ENCODE peak calls at places on chromosomes 11 and 22, in six cellular contexts. U, I, V, J, D and N are unnamed samples.

GRCh38 chr11:1570896-1571759 is 943 bp downstream of the DUSP8 start:
- DNase-seq in D (no peak), I (peak), J (no peak), U (peak), V (no peak), N (no peak)

GRCh38 chr11:3709977-3710376 is 38.8 kb upstream of the CHRNA10 start:
- DNase-seq in V (peak), J (no peak), U (no peak), I (no peak), D (no peak), N (no peak)

GRCh38 chr11:126636911-126637799 is 281.7 kb downstream of the ST3GAL4 start:
- DNase-seq in D (peak), V (peak), U (no peak), I (no peak), J (no peak), N (no peak)

GRCh38 chr22:43849731-43850130 is 12.6 kb downstream of the SULT4A1 start:
- DNase-seq in U (no peak), V (no peak), I (peak), D (no peak), J (no peak), N (no peak)

GRCh38 chr22:29044657-29045176 is 16.9 kb downstream of the C22orf31 start:
- DNase-seq in J (no peak), D (no peak), V (peak), U (peak), I (no peak), N (no peak)

GRCh38 chr11:2289350-2289749 is 12.4 kb downstream of the C11orf21 start:
- DNase-seq in D (no peak), J (no peak), I (no peak), U (no peak), V (no peak), N (peak)

GRCh38 chr11:128544625-128545024 is 42.7 kb downstream of the ETS1 start:
- DNase-seq in U (peak), V (peak), I (no peak), D (no peak), J (no peak), N (no peak)

GRCh38 chr22:39132871-39133524 is 19.5 kb downstream of the CBX7 start:
- DNase-seq in D (no peak), J (no peak), V (no peak), I (no peak), U (no peak), N (no peak)

GRCh38 chr22:37844904-37845334 is 785 bp upstream of the ANKRD54 start:
- DNase-seq in U (no peak), I (no peak), D (no peak), V (peak), J (no peak), N (no peak)

GRCh38 chr11:111623527-111624030 is 21.3 kb downstream of the SIK2 start:
- DNase-seq in D (no peak), I (no peak), V (no peak), U (peak), J (no peak), N (no peak)

GRCh38 chr11:94897330-94897768 is 76.0 kb downstream of the CWC15 start:
- DNase-seq in D (no peak), I (peak), V (peak), U (peak), J (peak), N (no peak)

GRCh38 chr22:39314251-39314971 is 5.0 kb downstream of the RPL3 start:
- DNase-seq in U (no peak), V (no peak), J (no peak), D (no peak), I (no peak), N (no peak)

GRCh38 chr11:68038718-68039525 is at the start of gene TCIRG1:
- DNase-seq in J (no peak), I (no peak), U (peak), D (peak), V (peak), N (peak)

GRCh38 chr11:78032090-78032489 is 9.0 kb upstream of the KCTD14 start:
- DNase-seq in V (peak), U (peak), D (no peak), J (no peak), I (no peak), N (no peak)

GRCh38 chr22:44391481-44392445 is 79.0 kb upstream of the SHISAL1 start:
- DNase-seq in I (no peak), D (no peak), V (no peak), J (no peak), U (no peak), N (peak)

GRCh38 chr11:18347471-18348125 is 25.2 kb downstream of the GTF2H1 start:
- DNase-seq in J (no peak), I (no peak), V (no peak), U (no peak), D (peak), N (no peak)

GRCh38 chr11:7098235-7098832 is 9.5 kb downstream of the RBMXL2 start:
- DNase-seq in U (peak), J (no peak), V (peak), D (no peak), I (no peak), N (no peak)

GRCh38 chr22:38971202-38971601 is 10.9 kb upstream of the APOBEC3B start:
- DNase-seq in U (no peak), V (no peak), I (no peak), D (no peak), J (no peak), N (no peak)

GRCh38 chr11:65366340-65366773 is 11.8 kb downstream of the TIGD3 start:
- DNase-seq in J (no peak), V (peak), U (peak), D (no peak), I (no peak), N (no peak)

GRCh38 chr22:20150381-20151275 is at the start of gene CCDC188:
- DNase-seq in J (no peak), D (no peak), V (no peak), I (no peak), U (no peak), N (no peak)

GRCh38 chr11:109605006-109605405 is 183.0 kb downstream of the C11orf87 start:
- DNase-seq in J (no peak), I (no peak), U (no peak), V (no peak), D (no peak), N (no peak)

GRCh38 chr22:47143249-47143938 is 380.9 kb downstream of the TBC1D22A start:
- DNase-seq in U (no peak), I (no peak), D (no peak), J (no peak), V (no peak), N (no peak)

DNA sequence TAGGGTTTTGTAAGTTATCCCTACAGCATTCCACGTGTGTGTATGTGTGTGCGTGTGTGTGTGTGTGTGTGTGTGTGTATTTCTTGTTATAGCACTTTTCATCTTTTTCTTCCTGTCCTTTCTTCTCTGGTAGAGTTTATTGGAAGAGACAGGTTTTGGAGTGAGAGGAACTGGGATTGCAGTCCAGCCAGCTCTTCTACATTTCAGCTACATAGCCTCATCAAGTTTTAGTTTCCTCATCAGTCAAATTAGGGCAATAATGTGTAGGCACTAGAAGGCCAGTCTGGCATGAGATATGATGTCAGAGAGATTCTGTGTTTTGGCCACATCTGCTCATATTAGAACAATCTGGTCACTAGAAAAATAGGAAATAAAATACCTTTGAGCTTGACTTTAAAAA is 1283.5 kb upstream of the TENM4 start:
- DNase-seq in D (no peak), U (no peak), V (no peak), J (no peak), I (no peak), N (no peak)
- TF ChIP-seq CTCF in D (no peak), U (no peak), V (no peak), J (no peak), I (no peak), N (no peak)

DNA sequence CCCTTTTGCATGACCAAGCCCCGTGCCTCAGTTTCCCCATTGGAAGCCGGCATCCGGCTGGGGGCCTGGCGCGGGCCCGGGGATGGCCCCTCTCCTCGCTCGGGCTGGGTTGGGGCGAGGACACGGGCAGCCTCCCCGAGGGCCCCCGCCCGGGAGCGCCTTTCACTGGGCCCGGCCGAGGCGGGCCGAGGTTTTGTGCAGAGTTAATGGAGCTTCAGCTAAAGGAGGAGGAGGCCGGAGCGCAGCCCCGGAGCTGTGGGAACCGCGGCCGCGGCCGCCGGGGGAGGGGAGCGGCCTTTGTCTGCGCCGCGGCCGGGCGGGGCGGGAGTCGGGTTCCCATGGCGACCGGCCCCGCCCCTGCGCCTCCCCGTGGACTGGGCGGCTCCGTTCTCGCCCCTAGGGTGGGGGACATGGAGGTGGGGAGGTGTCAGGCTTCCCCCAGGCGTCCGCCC is 1.4 kb upstream of the MAPK11 start:
- DNase-seq in J (no peak), D (no peak), I (peak), U (peak), V (peak), N (no peak)
- TF ChIP-seq CTCF in J (peak), D (peak), I (no peak), U (peak), V (no peak), N (no peak)

GRCh38 chr11:116838321-116839084 is 1.1 kb upstream of the APOA1 start:
- DNase-seq in J (no peak), I (no peak), U (peak), D (no peak), V (no peak), N (no peak)

GRCh38 chr11:116840746-116841296 is 3.4 kb upstream of the APOA1 start:
- DNase-seq in I (no peak), U (no peak), J (no peak), D (no peak), V (peak), N (no peak)

GRCh38 chr11:116842909-116843308 is 5.5 kb upstream of the APOA1 start:
- DNase-seq in J (no peak), V (no peak), U (peak), I (no peak), D (no peak), N (no peak)

GRCh38 chr11:116842117-116842516 is 4.7 kb upstream of the APOA1 start:
- DNase-seq in V (no peak), I (no peak), J (no peak), U (no peak), D (no peak), N (no peak)

DNA sequence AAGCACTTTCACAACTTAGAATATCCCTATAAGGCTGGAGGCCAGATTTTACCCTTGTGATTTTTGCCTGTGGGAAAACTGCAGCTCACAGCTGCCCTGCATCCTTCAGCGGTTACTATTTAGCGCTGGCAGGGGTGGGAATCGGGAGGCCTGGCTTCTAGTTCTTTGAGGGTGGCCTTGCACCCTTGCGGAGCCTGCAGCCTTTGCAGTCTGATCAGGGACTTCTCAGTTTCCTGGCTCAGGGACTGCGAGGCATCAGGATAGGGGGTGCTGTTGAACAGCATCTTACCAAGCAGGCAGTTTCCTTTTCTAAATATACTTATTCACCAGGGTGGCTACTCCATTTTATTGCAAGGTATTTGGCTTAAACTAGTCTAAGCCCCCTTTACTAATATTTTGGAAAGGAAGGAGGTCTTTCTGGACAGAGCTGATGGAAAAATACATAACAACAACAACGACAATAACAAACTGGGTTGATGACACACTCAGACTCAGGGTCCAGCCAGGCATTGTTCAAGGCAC is 2.9 kb upstream of the APOA1 start:
- DNase-seq in I (no peak), J (no peak), D (no peak), V (peak), U (no peak), N (no peak)
- TF ChIP-seq CTCF in I (no peak), J (no peak), D (peak), V (peak), U (peak), N (no peak)

DNA sequence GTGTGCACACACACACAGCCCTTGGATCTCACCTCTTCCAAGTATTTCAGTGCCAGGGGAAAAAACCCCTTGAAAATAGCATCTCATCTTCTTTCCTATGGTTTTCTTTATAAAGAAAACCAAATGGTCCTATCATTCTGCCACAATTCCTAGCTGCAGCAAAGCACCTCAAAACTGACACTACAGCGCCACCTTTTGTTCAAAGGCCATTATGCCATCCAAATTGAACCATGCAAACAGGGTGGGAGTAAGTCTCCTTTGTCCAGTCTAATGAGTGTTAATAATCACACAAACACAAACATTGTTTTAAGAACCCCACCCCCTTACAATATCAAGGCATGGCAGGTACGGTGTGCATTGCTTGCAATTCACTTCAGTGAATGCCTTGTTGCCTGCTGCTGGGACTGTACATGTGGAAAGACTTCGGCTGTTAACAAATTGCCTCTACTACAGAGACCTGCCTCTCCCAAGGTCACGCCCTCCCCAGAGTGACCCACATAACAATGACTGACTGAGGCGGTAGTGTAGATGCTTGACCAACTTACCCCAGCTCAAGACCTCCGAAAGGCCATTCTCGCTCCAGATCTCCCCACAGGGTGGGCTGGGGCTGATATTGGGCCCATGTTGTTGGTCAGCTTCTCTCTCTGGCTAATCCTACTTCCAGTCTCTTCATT is 31.7 kb downstream of the FAM181B start:
- DNase-seq in J (peak), V (peak), U (peak), I (peak), D (no peak), N (no peak)
- TF ChIP-seq CTCF in J (peak), V (peak), U (peak), I (peak), D (peak), N (peak)

GRCh38 chr11:64331569-64332371 is 8.2 kb upstream of the CCDC88B start:
- DNase-seq in V (peak), I (peak), D (no peak), J (no peak), U (peak), N (peak)
- TF ChIP-seq CTCF in V (peak), I (peak), D (peak), J (peak), U (peak), N (peak)

GRCh38 chr22:30491381-30491780 is 14.1 kb downstream of the SEC14L4 start:
- DNase-seq in V (no peak), I (no peak), U (no peak), J (no peak), D (no peak), N (no peak)

GRCh38 chr22:30492144-30492543 is 13.4 kb downstream of the SEC14L4 start:
- DNase-seq in I (no peak), U (no peak), V (no peak), D (no peak), J (no peak), N (no peak)

GRCh38 chr22:30486661-30487115 is 14.9 kb upstream of the SEC14L3 start:
- DNase-seq in I (no peak), U (no peak), V (no peak), D (no peak), J (no peak), N (no peak)

GRCh38 chr22:30488121-30488520 is 16.3 kb upstream of the SEC14L3 start:
- DNase-seq in I (no peak), D (no peak), U (no peak), V (no peak), J (no peak), N (no peak)

GRCh38 chr22:30490399-30490798 is 15.1 kb downstream of the SEC14L4 start:
- DNase-seq in V (no peak), U (no peak), I (no peak), D (no peak), J (no peak), N (no peak)
- TF ChIP-seq CTCF in V (peak), U (no peak), I (no peak), D (peak), J (peak), N (no peak)

DNA sequence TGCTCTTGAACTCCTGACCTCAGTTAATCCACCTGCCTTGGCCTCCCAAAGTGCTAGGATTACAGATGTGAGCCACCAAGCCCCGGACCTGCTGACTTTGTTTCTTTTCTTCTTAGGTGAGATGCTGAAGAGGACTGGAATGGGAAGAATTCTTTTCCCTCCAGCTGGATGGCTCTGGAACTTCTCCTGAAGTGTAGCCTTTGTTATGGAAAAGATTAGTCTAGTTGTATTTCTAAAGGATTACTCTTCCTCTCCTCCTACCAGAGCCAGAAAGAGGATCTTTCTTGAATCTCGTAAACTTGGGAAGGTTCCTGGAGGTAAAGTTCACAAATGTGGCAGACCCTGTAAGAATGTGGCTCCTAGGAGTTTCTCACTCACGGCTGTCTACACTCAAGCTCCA is 95.4 kb upstream of the LARGE1 start:
- DNase-seq in D (no peak), V (no peak), U (no peak), I (no peak), J (no peak), N (no peak)
- TF ChIP-seq CTCF in D (no peak), V (no peak), U (no peak), I (no peak), J (no peak), N (no peak)

DNA sequence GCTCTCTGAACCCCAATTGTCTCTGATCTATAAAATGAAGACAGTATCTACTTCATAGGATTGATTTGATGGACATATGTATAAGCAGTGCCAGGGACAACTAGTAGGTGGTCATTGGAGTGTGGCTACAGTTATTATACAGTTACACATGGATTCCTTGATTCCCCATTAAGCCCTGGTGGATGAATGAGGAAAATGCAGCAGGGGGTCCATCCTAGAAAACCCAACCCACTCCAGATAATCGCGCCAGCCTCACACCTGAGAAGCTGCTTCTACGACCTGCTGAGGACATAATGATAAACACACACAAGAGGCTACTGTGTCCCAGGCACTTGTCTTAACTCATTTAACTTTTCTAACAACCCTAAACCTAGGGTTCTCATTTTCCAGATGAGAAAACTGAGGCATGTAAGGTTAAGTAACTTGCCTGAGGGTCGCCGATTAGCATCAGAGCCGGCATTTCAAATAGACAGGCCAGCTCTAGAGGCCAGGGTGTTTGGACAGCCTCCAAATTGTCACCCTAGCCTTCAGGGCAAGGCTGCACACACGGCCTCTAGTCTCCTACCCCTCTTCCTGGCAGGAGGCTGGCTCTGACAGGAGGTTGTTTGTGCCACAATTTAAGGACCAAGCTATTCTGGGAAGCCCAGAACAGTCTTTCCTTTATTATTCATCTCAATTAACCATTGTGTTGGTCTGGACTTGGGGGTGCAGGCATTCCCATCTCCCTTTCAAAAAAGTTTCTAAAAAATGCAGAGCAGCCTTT is 3.8 kb upstream of the C11orf91 start:
- DNase-seq in J (no peak), V (no peak), U (no peak), I (no peak), D (no peak), N (no peak)
- TF ChIP-seq CTCF in J (peak), V (no peak), U (no peak), I (peak), D (peak), N (no peak)